ENCODE peak calls at places on chromosome 15, in five cellular contexts. K, L, J, P and D are unnamed samples.

GRCh38 chr15:34883042-34883441 is 86.5 kb downstream of the AQR start:
- DNase-seq in K (no peak), L (no peak), J (no peak), P (no peak), D (no peak)

GRCh38 chr15:86650084-86650483 is 570.4 kb downstream of the AGBL1 start:
- DNase-seq in K (no peak), L (no peak), J (no peak), P (no peak), D (no peak)

GRCh38 chr15:38796589-38796988 is 232.0 kb upstream of the RASGRP1 start:
- DNase-seq in K (no peak), L (no peak), J (no peak), P (no peak), D (no peak)

GRCh38 chr15:47718474-47719440 is 1.5 kb downstream of the SEMA6D start:
- DNase-seq in K (no peak), L (no peak), J (no peak), P (no peak), D (no peak)

GRCh38 chr15:34999906-35000305 is 11.8 kb upstream of the ZNF770 start:
- DNase-seq in K (no peak), L (no peak), J (no peak), P (no peak), D (no peak)

GRCh38 chr15:81197688-81198281 is 1.1 kb downstream of the IL16 start:
- DNase-seq in K (no peak), L (no peak), J (no peak), P (no peak), D (no peak)

GRCh38 chr15:100573526-100573925 is 28.5 kb downstream of the LINS1 start:
- DNase-seq in K (no peak), L (no peak), J (no peak), P (no peak), D (no peak)

GRCh38 chr15:75024102-75024636 is 779 bp downstream of the PPCDC start:
- DNase-seq in K (no peak), L (peak), J (no peak), P (no peak), D (no peak)

GRCh38 chr15:36970522-36970921 is 129.8 kb downstream of the MEIS2 start:
- DNase-seq in K (no peak), L (no peak), J (no peak), P (no peak), D (no peak)

GRCh38 chr15:36430280-36430679 is 149.1 kb upstream of the CDIN1 start:
- DNase-seq in K (no peak), L (no peak), J (no peak), P (no peak), D (no peak)

GRCh38 chr15:68210821-68211655 is 5.9 kb upstream of the CALML4 start:
- DNase-seq in K (no peak), L (no peak), J (no peak), P (peak), D (peak)

GRCh38 chr15:72203507-72203837 is 5.9 kb upstream of the GRAMD2A start:
- DNase-seq in K (no peak), L (no peak), J (peak), P (peak), D (peak)

GRCh38 chr15:89098281-89098680 is 10.0 kb downstream of the ABHD2 start:
- DNase-seq in K (no peak), L (no peak), J (no peak), P (no peak), D (no peak)

GRCh38 chr15:90876512-90877170 is 7.7 kb upstream of the FES start:
- DNase-seq in K (no peak), L (no peak), J (no peak), P (no peak), D (no peak)

GRCh38 chr15:84023636-84024035 is 211.9 kb upstream of the GOLGA6L4 start:
- DNase-seq in K (no peak), L (no peak), J (no peak), P (peak), D (no peak)

GRCh38 chr15:70582143-70582945 is 181.0 kb downstream of the UACA start:
- DNase-seq in K (no peak), L (no peak), J (no peak), P (no peak), D (peak)

GRCh38 chr15:88887068-88887580 is 8.2 kb downstream of the HAPLN3 start:
- DNase-seq in K (no peak), L (no peak), J (no peak), P (no peak), D (no peak)